ENCODE peak calls at places on chromosomes 7 and 10, in nine cellular contexts. Q is brain microvascular endothelial cell, X is AG10803, I is PC-3, Y is upper lobe of right lung, G is glutamatergic neuron, N is lower lobe of right lung, T is fibroblast of lung, Z is endothelial cell. E is an unnamed sample.

GRCh38 chr7:46461334-46461777 is 540.3 kb upstream of the IGFBP3 start:
- DNase-seq in Q (peak), X (peak), I (no peak), Y (no peak), G (no peak), N (no peak), T (peak), Z (no peak), E (no peak)

GRCh38 chr10:67520924-67521520 is 175.0 kb downstream of the CTNNA3 start:
- DNase-seq in Q (peak), X (peak), I (peak), Y (no peak), G (no peak), N (no peak), T (peak), Z (peak), E (peak)

GRCh38 chr7:154789404-154789803 is 213.5 kb downstream of the PAXIP1 start:
- DNase-seq in Q (no peak), X (no peak), I (peak), Y (no peak), G (no peak), N (no peak), T (no peak), Z (peak), E (peak)

GRCh38 chr10:13942030-13942429 is 355.3 kb downstream of the PRPF18 start:
- DNase-seq in Q (no peak), X (no peak), I (no peak), Y (no peak), G (no peak), N (no peak), T (no peak), Z (no peak), E (peak)

GRCh38 chr7:40101201-40101600 is 33.2 kb downstream of the MPLKIP start:
- DNase-seq in Q (no peak), X (no peak), I (no peak), Y (no peak), G (no peak), N (no peak), T (no peak), Z (no peak), E (no peak)

GRCh38 chr10:67241435-67241834 is 315.6 kb downstream of the LRRTM3 start:
- DNase-seq in Q (no peak), X (no peak), I (no peak), Y (no peak), G (no peak), N (no peak), T (no peak), Z (no peak), E (no peak)

GRCh38 chr7:7054252-7054830 is 128.0 kb upstream of the C1GALT1 start:
- DNase-seq in Q (no peak), X (no peak), I (peak), Y (no peak), G (no peak), N (no peak), T (no peak), Z (no peak), E (no peak)

GRCh38 chr7:36985866-36986402 is 261.6 kb upstream of the AOAH start:
- DNase-seq in Q (no peak), X (no peak), I (no peak), Y (no peak), G (no peak), N (no peak), T (no peak), Z (no peak), E (no peak)

GRCh38 chr10:102431452-102432124 is 786 bp downstream of the CUEDC2 start:
- DNase-seq in Q (no peak), X (peak), I (peak), Y (no peak), G (no peak), N (no peak), T (peak), Z (no peak), E (no peak)

GRCh38 chr10:6516877-6517276 is 63.2 kb downstream of the PRKCQ start:
- DNase-seq in Q (no peak), X (no peak), I (no peak), Y (no peak), G (no peak), N (no peak), T (no peak), Z (no peak), E (no peak)

GRCh38 chr7:115637123-115637522 is 393.4 kb downstream of the TFEC start:
- DNase-seq in Q (no peak), X (no peak), I (no peak), Y (no peak), G (no peak), N (no peak), T (no peak), Z (no peak), E (no peak)

GRCh38 chr7:55382251-55382650 is 17.1 kb downstream of the LANCL2 start:
- DNase-seq in Q (no peak), X (no peak), I (no peak), Y (no peak), G (no peak), N (no peak), T (no peak), Z (no peak), E (no peak)

DNA sequence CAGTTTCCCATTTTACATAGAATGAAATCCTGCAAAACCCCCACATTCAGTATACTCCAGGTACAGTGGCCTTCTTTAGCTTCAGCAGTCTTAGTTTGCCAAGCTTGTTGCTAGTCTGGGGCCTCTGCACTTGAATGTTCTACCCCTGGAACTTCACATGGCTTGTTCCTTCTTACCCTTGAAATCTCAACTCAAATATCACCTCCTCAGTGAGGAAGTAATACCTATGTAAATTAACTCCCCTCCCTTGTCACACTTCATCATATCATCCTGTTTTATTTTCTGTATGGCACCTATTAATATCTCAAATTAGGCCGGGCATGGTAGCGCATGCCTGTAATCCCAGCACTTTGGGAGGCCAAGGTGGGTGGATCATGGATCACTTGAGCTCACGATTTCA is 163.8 kb upstream of the KAT6B start:
- DNase-seq in Q (no peak), X (no peak), I (no peak), Y (no peak), G (no peak), N (no peak), T (no peak), Z (no peak), E (no peak)
- TF ChIP-seq CTCF in Q (no peak), X (no peak), I (no peak), Y (no peak), G (no peak), N (no peak), T (no peak), Z (no peak), E (no peak)

DNA sequence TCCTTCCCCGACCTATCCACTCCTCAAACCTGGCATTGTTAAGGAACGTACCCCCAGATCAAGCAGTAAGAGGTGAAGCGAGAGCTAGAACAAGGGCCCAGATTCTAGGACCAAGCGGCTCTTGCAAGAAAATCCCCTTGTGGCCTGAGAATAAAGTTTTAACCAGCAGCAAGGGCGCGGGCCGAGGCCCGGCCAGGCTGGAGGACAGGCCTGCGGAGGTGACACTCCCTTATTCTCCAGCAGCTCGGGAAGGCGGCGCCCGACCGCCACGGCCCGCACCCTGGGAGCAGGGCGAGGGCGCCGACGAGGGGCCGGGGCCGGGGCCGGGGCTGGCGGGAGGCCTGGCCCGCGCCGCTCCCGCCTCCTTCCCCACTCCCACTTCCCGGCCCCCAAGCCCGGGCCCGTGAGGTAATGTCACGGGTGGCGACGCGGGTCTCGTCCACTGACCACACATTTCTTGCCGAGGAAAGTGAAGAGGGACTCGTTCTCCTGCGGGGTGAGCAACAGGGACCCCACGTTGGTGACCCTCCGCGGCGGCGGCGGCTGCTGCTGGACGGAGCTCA is 551 bp downstream of the WASL start:
- DNase-seq in Q (peak), X (peak), I (peak), Y (peak), G (peak), N (peak), T (peak), Z (peak), E (peak)
- TF ChIP-seq CTCF in Q (peak), X (no peak), I (no peak), Y (no peak), G (no peak), N (no peak), T (no peak), Z (no peak), E (no peak)

GRCh38 chr7:5393748-5394147 is 29.9 kb downstream of the TNRC18 start:
- DNase-seq in Q (no peak), X (no peak), I (no peak), Y (no peak), G (no peak), N (no peak), T (no peak), Z (no peak), E (no peak)
- TF ChIP-seq CTCF in Q (no peak), X (no peak), I (no peak), Y (no peak), G (no peak), N (no peak), T (no peak), Z (no peak), E (no peak)

GRCh38 chr7:158733762-158734494 is 29.3 kb upstream of the NCAPG2 start:
- DNase-seq in Q (no peak), X (no peak), I (no peak), Y (no peak), G (no peak), N (no peak), T (no peak), Z (no peak), E (no peak)
- TF ChIP-seq CTCF in Q (peak), X (no peak), I (peak), Y (no peak), G (peak), N (no peak), T (no peak), Z (no peak), E (no peak)

GRCh38 chr10:125742465-125742864 is 23.0 kb downstream of the EDRF1 start:
- DNase-seq in Q (no peak), X (peak), I (peak), Y (no peak), G (no peak), N (no peak), T (peak), Z (no peak), E (no peak)
- TF ChIP-seq CTCF in Q (no peak), X (peak), I (peak), Y (no peak), G (no peak), N (no peak), T (no peak), Z (peak), E (no peak)

GRCh38 chr10:113705344-113705878 is 25.7 kb downstream of the CASP7 start:
- DNase-seq in Q (no peak), X (no peak), I (no peak), Y (no peak), G (no peak), N (no peak), T (no peak), Z (no peak), E (no peak)
- TF ChIP-seq CTCF in Q (no peak), X (no peak), I (no peak), Y (no peak), G (no peak), N (no peak), T (no peak), Z (no peak), E (peak)

DNA sequence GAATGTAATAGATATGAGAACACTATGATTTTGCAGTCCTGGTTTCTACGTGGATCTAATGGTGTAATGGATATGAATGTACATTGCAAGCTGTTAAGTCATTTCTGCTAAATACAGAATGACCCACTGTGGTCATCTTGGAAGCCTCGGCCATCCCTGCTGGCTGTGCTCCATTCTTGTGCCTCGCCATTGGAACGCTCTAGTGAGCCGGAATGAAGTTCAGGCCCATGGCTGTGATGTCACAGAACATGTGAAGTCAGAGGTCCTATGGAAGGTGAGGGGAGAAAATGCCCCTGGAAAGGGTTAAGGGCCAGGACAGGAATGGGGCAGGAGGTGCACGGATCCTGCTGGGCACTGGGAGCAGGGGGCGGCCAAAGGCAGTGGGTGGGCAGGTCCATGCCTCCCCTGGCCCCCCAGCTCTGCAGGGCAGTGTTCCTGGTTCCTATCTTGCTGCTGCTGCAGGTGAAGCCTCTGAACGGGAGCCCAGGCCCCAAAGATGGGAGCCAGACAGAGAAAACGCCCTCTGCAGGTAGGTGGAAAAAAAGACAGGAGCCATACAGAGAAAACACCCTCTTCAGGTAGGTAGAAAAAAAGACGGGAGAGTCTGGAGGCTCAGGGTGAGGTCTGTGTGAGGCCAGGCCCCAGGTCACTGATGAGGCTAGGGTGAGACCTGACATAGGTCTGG is at the start of gene LLCFC1:
- DNase-seq in Q (no peak), X (no peak), I (peak), Y (no peak), G (no peak), N (no peak), T (no peak), Z (no peak), E (peak)
- TF ChIP-seq CTCF in Q (no peak), X (no peak), I (peak), Y (no peak), G (no peak), N (no peak), T (no peak), Z (no peak), E (peak)

GRCh38 chr10:99767901-99768300 is 14.5 kb upstream of the ABCC2 start:
- DNase-seq in Q (no peak), X (no peak), I (no peak), Y (no peak), G (no peak), N (no peak), T (no peak), Z (no peak), E (no peak)
- TF ChIP-seq CTCF in Q (no peak), X (no peak), I (no peak), Y (no peak), G (no peak), N (no peak), T (no peak), Z (no peak), E (no peak)

GRCh38 chr10:119028900-119029612 is 458 bp upstream of the NANOS1 start:
- DNase-seq in Q (peak), X (peak), I (peak), Y (peak), G (peak), N (peak), T (peak), Z (peak), E (peak)
- TF ChIP-seq CTCF in Q (peak), X (no peak), I (no peak), Y (peak), G (no peak), N (no peak), T (no peak), Z (no peak), E (no peak)

E was measured in activated CD8-positive, alpha-beta T cell treated with anti-CD3 and anti-CD28 coated beads for 36 hours.